ENCODE peak calls at places on chromosomes 16 and 17, in six cellular contexts. One of them, this sample, is unnamed.

GRCh38 chr17:10879110-10879509 is 41.2 kb upstream of the PIRT start:
- DNase-seq in PC-3: peak; percentile 7
- DNase-seq in IMR-90: no peak
- DNase-seq in trophoblast cell: no peak
- DNase-seq in H9: peak; percentile 68
- DNase-seq in mammary epithelial cell: no peak
- DNase-seq in this sample: no peak

GRCh38 chr16:9091867-9092281 is 430 bp downstream of the HAPSTR1 start:
- DNase-seq in mammary epithelial cell: peak; percentile 58
- DNase-seq in H9: no peak
- DNase-seq in PC-3: no peak
- DNase-seq in trophoblast cell: peak; percentile 12
- DNase-seq in IMR-90: no peak
- DNase-seq in this sample: peak; percentile 62

GRCh38 chr16:4537376-4538066 is 1.1 kb downstream of the CDIP1 start:
- DNase-seq in IMR-90: no peak
- DNase-seq in H9: peak; percentile 61
- DNase-seq in mammary epithelial cell: peak; percentile 52
- DNase-seq in trophoblast cell: no peak
- DNase-seq in PC-3: no peak
- DNase-seq in this sample: no peak

GRCh38 chr16:4746991-4747574 is 12.7 kb downstream of the DNAAF8 start:
- DNase-seq in IMR-90: no peak
- DNase-seq in PC-3: no peak
- DNase-seq in trophoblast cell: no peak
- DNase-seq in H9: no peak
- DNase-seq in mammary epithelial cell: no peak
- DNase-seq in this sample: no peak

GRCh38 chr16:50902457-50902856 is 160.6 kb downstream of the CYLD start:
- DNase-seq in trophoblast cell: no peak
- DNase-seq in mammary epithelial cell: no peak
- DNase-seq in IMR-90: no peak
- DNase-seq in PC-3: no peak
- DNase-seq in H9: no peak
- DNase-seq in this sample: no peak

GRCh38 chr17:39196191-39196819 is 1.2 kb downstream of the CACNB1 start:
- DNase-seq in H9: peak; percentile 39
- DNase-seq in PC-3: no peak
- DNase-seq in trophoblast cell: no peak
- DNase-seq in IMR-90: no peak
- DNase-seq in mammary epithelial cell: peak; percentile 40
- DNase-seq in this sample: peak; percentile 42

GRCh38 chr16:78976212-78976611 is 624.3 kb downstream of the MAF start:
- DNase-seq in trophoblast cell: no peak
- DNase-seq in H9: no peak
- DNase-seq in mammary epithelial cell: no peak
- DNase-seq in IMR-90: no peak
- DNase-seq in PC-3: no peak
- DNase-seq in this sample: no peak

GRCh38 chr16:17304124-17304813 is 166.5 kb downstream of the XYLT1 start:
- DNase-seq in IMR-90: peak; percentile 17
- DNase-seq in PC-3: peak; percentile 22
- DNase-seq in trophoblast cell: peak; percentile 77
- DNase-seq in H9: no peak
- DNase-seq in mammary epithelial cell: peak; percentile 81
- DNase-seq in this sample: no peak

GRCh38 chr17:538096-538973 is 176.3 kb downstream of the VPS53 start:
- DNase-seq in trophoblast cell: no peak
- DNase-seq in H9: no peak
- DNase-seq in PC-3: no peak
- DNase-seq in IMR-90: peak; percentile 67
- DNase-seq in mammary epithelial cell: no peak
- DNase-seq in this sample: peak; percentile 53

GRCh38 chr17:39772415-39772814 is 34.7 kb downstream of the GRB7 start:
- DNase-seq in mammary epithelial cell: no peak
- DNase-seq in trophoblast cell: no peak
- DNase-seq in H9: no peak
- DNase-seq in IMR-90: no peak
- DNase-seq in PC-3: no peak
- DNase-seq in this sample: no peak

GRCh38 chr17:19003966-19004600 is 481 bp downstream of the FAM83G start:
- DNase-seq in trophoblast cell: peak; percentile 41
- DNase-seq in H9: peak; percentile 83
- DNase-seq in PC-3: no peak
- DNase-seq in IMR-90: peak; percentile 36
- DNase-seq in mammary epithelial cell: peak; percentile 54
- DNase-seq in this sample: peak; percentile 64

GRCh38 chr17:30005709-30006320 is 64.4 kb downstream of the EFCAB5 start:
- DNase-seq in trophoblast cell: peak; percentile 57
- DNase-seq in mammary epithelial cell: peak; percentile 11
- DNase-seq in PC-3: peak; percentile 25
- DNase-seq in H9: no peak
- DNase-seq in IMR-90: peak; percentile 33
- DNase-seq in this sample: peak; percentile 23

GRCh38 chr16:67847064-67847861 is at the start of gene CENPT:
- DNase-seq in IMR-90: peak; percentile 64
- DNase-seq in mammary epithelial cell: peak; percentile 78
- DNase-seq in H9: no peak
- DNase-seq in PC-3: peak; percentile 64
- DNase-seq in trophoblast cell: peak; percentile 90
- DNase-seq in this sample: peak; percentile 87

GRCh38 chr16:1987198-1987597 is 2.6 kb upstream of the SYNGR3 start:
- DNase-seq in trophoblast cell: no peak
- DNase-seq in H9: no peak
- DNase-seq in IMR-90: no peak
- DNase-seq in PC-3: no peak
- DNase-seq in mammary epithelial cell: no peak
- DNase-seq in this sample: no peak

GRCh38 chr16:57533618-57534336 is 2.6 kb downstream of the CCDC102A start:
- DNase-seq in IMR-90: no peak
- DNase-seq in PC-3: no peak
- DNase-seq in trophoblast cell: no peak
- DNase-seq in H9: peak; percentile 25
- DNase-seq in mammary epithelial cell: no peak
- DNase-seq in this sample: peak; percentile 38

GRCh38 chr16:869823-870641 is 69.5 kb upstream of the GNG13 start:
- DNase-seq in trophoblast cell: no peak
- DNase-seq in mammary epithelial cell: no peak
- DNase-seq in H9: no peak
- DNase-seq in PC-3: no peak
- DNase-seq in IMR-90: no peak
- DNase-seq in this sample: no peak

GRCh38 chr16:1132431-1132830 is 20.5 kb upstream of the CACNA1H start:
- DNase-seq in IMR-90: no peak
- DNase-seq in H9: no peak
- DNase-seq in trophoblast cell: no peak
- DNase-seq in PC-3: no peak
- DNase-seq in mammary epithelial cell: no peak
- DNase-seq in this sample: no peak

GRCh38 chr16:73228649-73229048 is 180.7 kb upstream of the ZFHX3 start:
- DNase-seq in PC-3: no peak
- DNase-seq in mammary epithelial cell: no peak
- DNase-seq in H9: no peak
- DNase-seq in IMR-90: peak; percentile 98
- DNase-seq in trophoblast cell: peak; percentile 57
- DNase-seq in this sample: peak; percentile 63

GRCh38 chr16:69130461-69130860 is 1.9 kb downstream of the CHTF8 start:
- DNase-seq in IMR-90: no peak
- DNase-seq in mammary epithelial cell: no peak
- DNase-seq in PC-3: no peak
- DNase-seq in trophoblast cell: no peak
- DNase-seq in H9: no peak
- DNase-seq in this sample: no peak

GRCh38 chr17:80971704-80972304 is 19.8 kb upstream of the CHMP6 start:
- DNase-seq in trophoblast cell: no peak
- DNase-seq in IMR-90: no peak
- DNase-seq in H9: no peak
- DNase-seq in PC-3: no peak
- DNase-seq in mammary epithelial cell: no peak
- DNase-seq in this sample: no peak

GRCh38 chr17:40304464-40304863 is 4.5 kb upstream of the RARA start:
- DNase-seq in PC-3: no peak
- DNase-seq in H9: no peak
- DNase-seq in IMR-90: peak; percentile 87
- DNase-seq in trophoblast cell: peak; percentile 93
- DNase-seq in mammary epithelial cell: no peak
- DNase-seq in this sample: peak; percentile 62

GRCh38 chr17:83200746-83201145 is 121.3 kb downstream of the METRNL start:
- DNase-seq in H9: no peak
- DNase-seq in PC-3: no peak
- DNase-seq in trophoblast cell: no peak
- DNase-seq in mammary epithelial cell: no peak
- DNase-seq in IMR-90: no peak
- DNase-seq in this sample: peak; percentile 36

GRCh38 chr16:88338896-88339295 is 43.9 kb upstream of the ZNF469 start:
- DNase-seq in PC-3: no peak
- DNase-seq in H9: no peak
- DNase-seq in trophoblast cell: no peak
- DNase-seq in mammary epithelial cell: no peak
- DNase-seq in IMR-90: no peak
- DNase-seq in this sample: no peak

GRCh38 chr16:88381820-88382451 is 823 bp upstream of the ZNF469 start:
- DNase-seq in PC-3: no peak
- DNase-seq in trophoblast cell: no peak
- DNase-seq in IMR-90: no peak
- DNase-seq in mammary epithelial cell: no peak
- DNase-seq in H9: peak; percentile 72
- DNase-seq in this sample: no peak

GRCh38 chr17:79094261-79094660 is 19.6 kb downstream of the ENGASE start:
- DNase-seq in PC-3: no peak
- DNase-seq in mammary epithelial cell: no peak
- DNase-seq in IMR-90: no peak
- DNase-seq in H9: no peak
- DNase-seq in trophoblast cell: no peak
- DNase-seq in this sample: no peak
- H3K9ac ChIP-seq in PC-3: no peak overlapping the region
- H3K9ac ChIP-seq in mammary epithelial cell: no peak overlapping the region
- H3K9ac ChIP-seq in IMR-90: no peak overlapping the region
- H3K9ac ChIP-seq in H9: no peak overlapping the region
- H3K9ac ChIP-seq in trophoblast cell: no peak overlapping the region
- H3K9ac ChIP-seq in this sample: no peak overlapping the region

GRCh38 chr17:69819316-69820087 is 255.5 kb upstream of the KCNJ16 start:
- DNase-seq in IMR-90: peak; percentile 67
- DNase-seq in mammary epithelial cell: no peak
- DNase-seq in PC-3: no peak
- DNase-seq in trophoblast cell: no peak
- DNase-seq in H9: no peak
- DNase-seq in this sample: peak; percentile 39
- H3K9me3 ChIP-seq in IMR-90: peaks cover 10% of the 10 kb centered on the region
- H3K9me3 ChIP-seq in mammary epithelial cell: no peaks in the 10 kb centered on the region
- H3K9me3 ChIP-seq in PC-3: no peaks in the 10 kb centered on the region
- H3K9me3 ChIP-seq in trophoblast cell: peaks cover 11% of the 10 kb centered on the region
- H3K9me3 ChIP-seq in H9: no peaks in the 10 kb centered on the region
- H3K9me3 ChIP-seq in this sample: no peaks in the 10 kb centered on the region

DNA sequence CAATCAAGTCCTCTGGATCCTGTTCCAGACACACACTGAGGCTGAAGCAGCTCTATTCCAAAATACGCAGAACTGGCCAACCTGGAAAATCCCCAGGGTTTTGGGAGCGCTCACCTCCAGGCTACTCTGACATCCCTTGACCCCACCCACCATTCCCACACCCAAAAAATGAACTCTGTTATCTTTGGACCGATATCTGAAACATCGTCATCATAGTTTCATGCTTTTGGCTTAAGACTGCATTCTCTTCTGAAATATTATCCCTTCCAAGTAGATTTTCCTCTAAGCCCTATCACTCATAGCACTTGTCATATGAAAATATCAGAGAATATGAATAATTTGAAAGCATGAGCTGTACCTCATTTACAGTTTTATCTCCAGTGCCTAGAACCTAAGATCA is 34.7 kb downstream of the VAT1L start:
- DNase-seq in IMR-90: no peak
- DNase-seq in mammary epithelial cell: no peak
- DNase-seq in trophoblast cell: no peak
- DNase-seq in H9: no peak
- DNase-seq in PC-3: no peak
- DNase-seq in this sample: no peak
- H3K4me1 ChIP-seq in IMR-90: no peaks in the 10 kb centered on the region
- H3K4me1 ChIP-seq in mammary epithelial cell: no peaks in the 10 kb centered on the region
- H3K4me1 ChIP-seq in trophoblast cell: no peaks in the 10 kb centered on the region
- H3K4me1 ChIP-seq in H9: no peaks in the 10 kb centered on the region
- H3K4me1 ChIP-seq in PC-3: no peaks in the 10 kb centered on the region
- H3K4me1 ChIP-seq in this sample: no peaks in the 10 kb centered on the region

GRCh38 chr16:84040206-84040822 is 2.3 kb downstream of the SLC38A8 start:
- DNase-seq in mammary epithelial cell: no peak
- DNase-seq in PC-3: no peak
- DNase-seq in H9: no peak
- DNase-seq in IMR-90: no peak
- DNase-seq in trophoblast cell: no peak
- DNase-seq in this sample: no peak
- H3K9ac ChIP-seq in mammary epithelial cell: no peak overlapping the region
- H3K9ac ChIP-seq in PC-3: no peak overlapping the region
- H3K9ac ChIP-seq in H9: no peak overlapping the region
- H3K9ac ChIP-seq in IMR-90: no peak overlapping the region
- H3K9ac ChIP-seq in trophoblast cell: no peak overlapping the region
- H3K9ac ChIP-seq in this sample: no peak overlapping the region

GRCh38 chr17:64437944-64438525 is 10.9 kb upstream of the MILR1 start:
- DNase-seq in trophoblast cell: no peak
- DNase-seq in PC-3: no peak
- DNase-seq in H9: no peak
- DNase-seq in mammary epithelial cell: no peak
- DNase-seq in IMR-90: no peak
- DNase-seq in this sample: no peak
- H3K9me3 ChIP-seq in trophoblast cell: peaks cover 12% of the 10 kb centered on the region
- H3K9me3 ChIP-seq in PC-3: peaks cover 18% of the 10 kb centered on the region
- H3K9me3 ChIP-seq in H9: peaks cover 34% of the 10 kb centered on the region
- H3K9me3 ChIP-seq in mammary epithelial cell: peaks cover 13% of the 10 kb centered on the region
- H3K9me3 ChIP-seq in IMR-90: peaks cover 17% of the 10 kb centered on the region
- H3K9me3 ChIP-seq in this sample: peaks cover 16% of the 10 kb centered on the region

DNA sequence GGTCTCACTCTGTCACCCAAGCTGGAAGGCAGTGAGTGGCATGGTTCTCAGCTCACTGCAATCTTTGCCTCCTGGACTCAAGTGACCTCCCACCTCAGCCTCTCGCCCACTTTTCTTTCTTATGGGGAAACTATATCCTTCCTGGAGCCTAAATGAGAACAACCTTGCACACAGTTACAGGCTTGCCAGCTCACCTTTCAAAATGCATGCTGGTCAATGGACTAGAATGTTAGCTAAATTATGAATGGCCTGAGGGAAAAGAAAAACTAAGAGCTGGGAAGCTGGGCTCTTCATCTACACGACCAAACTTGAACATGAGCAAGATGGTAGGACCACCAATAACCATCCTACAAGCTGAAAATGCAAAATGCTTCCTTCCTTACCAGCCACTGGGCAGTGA is 10.6 kb upstream of the LHX1 start:
- DNase-seq in H9: no peak
- DNase-seq in PC-3: no peak
- DNase-seq in trophoblast cell: peak; percentile 19
- DNase-seq in IMR-90: no peak
- DNase-seq in mammary epithelial cell: no peak
- DNase-seq in this sample: no peak
- H3K4me1 ChIP-seq in H9: peaks cover 7% of the 10 kb centered on the region
- H3K4me1 ChIP-seq in PC-3: peaks cover 24% of the 10 kb centered on the region
- H3K4me1 ChIP-seq in trophoblast cell: peaks cover 30% of the 10 kb centered on the region
- H3K4me1 ChIP-seq in IMR-90: no peaks in the 10 kb centered on the region
- H3K4me1 ChIP-seq in mammary epithelial cell: peaks cover 8% of the 10 kb centered on the region
- H3K4me1 ChIP-seq in this sample: peaks cover 3% of the 10 kb centered on the region

This sample was measured in adipocyte.